ENCODE peak calls at places on chromosomes 3 and 15, in four cellular contexts. F, M, Q and C are unnamed samples. For H3K4me1 and H3K9me3, the result is how much of the 10 kb centered on the place peaks cover.

GRCh38 chr3:70999730-71000129 is 583.8 kb downstream of the FOXP1 start:
- DNase-seq in F (no peak), M (no peak), Q (no peak), C (no peak)

GRCh38 chr15:66707310-66708160 is 5.5 kb downstream of the SMAD6 start:
- DNase-seq in F (no peak), M (no peak), Q (no peak), C (peak)

GRCh38 chr3:41102053-41102556 is 97.2 kb upstream of the CTNNB1 start:
- DNase-seq in F (no peak), M (no peak), Q (no peak), C (no peak)

GRCh38 chr3:58666683-58667082 is at the start of gene FAM3D:
- DNase-seq in F (peak), M (no peak), Q (no peak), C (peak)

GRCh38 chr3:69855436-69856162 is 116.3 kb downstream of the MITF start:
- DNase-seq in F (no peak), M (no peak), Q (no peak), C (no peak)

GRCh38 chr3:123258811-123259420 is 57.2 kb downstream of the SEC22A start:
- DNase-seq in F (no peak), M (no peak), Q (no peak), C (no peak)

GRCh38 chr15:40323239-40323952 is at the start of gene INAFM2:
- DNase-seq in F (peak), M (peak), Q (peak), C (peak)

GRCh38 chr3:58116985-58117384 is 93.8 kb downstream of the DNASE1L3 start:
- DNase-seq in F (no peak), M (no peak), Q (no peak), C (no peak)

GRCh38 chr3:155233213-155233612 is 60.3 kb downstream of the STRIT1 start:
- DNase-seq in F (peak), M (no peak), Q (no peak), C (no peak)

GRCh38 chr3:138824114-138824506 is 10.6 kb downstream of the PIK3CB start:
- DNase-seq in F (no peak), M (no peak), Q (no peak), C (no peak)

GRCh38 chr3:66149269-66149668 is 71.5 kb upstream of the SLC25A26 start:
- DNase-seq in F (no peak), M (no peak), Q (no peak), C (no peak)

GRCh38 chr15:65008989-65009388 is 19.3 kb upstream of the SPG21 start:
- DNase-seq in F (no peak), M (no peak), Q (no peak), C (no peak)

GRCh38 chr15:64369078-64369607 is 12.1 kb downstream of the PCLAF start:
- DNase-seq in F (no peak), M (no peak), Q (no peak), C (no peak)

GRCh38 chr3:191085091-191085490 is 114.0 kb upstream of the OSTN start:
- DNase-seq in F (no peak), M (no peak), Q (no peak), C (no peak)

GRCh38 chr3:14363379-14363778 is 39.0 kb upstream of the SLC6A6 start:
- DNase-seq in F (no peak), M (no peak), Q (no peak), C (no peak)

GRCh38 chr3:179455954-179456353 is 4.7 kb upstream of the GNB4 start:
- DNase-seq in F (no peak), M (no peak), Q (no peak), C (no peak)

GRCh38 chr3:13842226-13842625 is 37.6 kb downstream of the WNT7A start:
- DNase-seq in F (no peak), M (no peak), Q (no peak), C (no peak)

GRCh38 chr3:69149586-69149985 is 27.2 kb upstream of the LMOD3 start:
- DNase-seq in F (no peak), M (no peak), Q (no peak), C (no peak)

GRCh38 chr15:69092159-69092558 is 68.3 kb upstream of the GLCE start:
- DNase-seq in F (no peak), M (no peak), Q (no peak), C (no peak)

GRCh38 chr15:73930790-73931281 is 4.6 kb downstream of the LOXL1 start:
- DNase-seq in F (no peak), M (no peak), Q (peak), C (no peak)

GRCh38 chr3:10503217-10503796 is 2.1 kb downstream of the ATP2B2 start:
- DNase-seq in F (no peak), M (no peak), Q (no peak), C (no peak)

GRCh38 chr3:81837071-81837593 is 75.7 kb upstream of the GBE1 start:
- DNase-seq in F (no peak), M (no peak), Q (no peak), C (no peak)

GRCh38 chr3:45760878-45761711 is 35.2 kb downstream of the SLC6A20 start:
- DNase-seq in F (peak), M (no peak), Q (no peak), C (no peak)

GRCh38 chr3:52374173-52374572 is 58.1 kb downstream of the DNAH1 start:
- DNase-seq in F (no peak), M (no peak), Q (no peak), C (no peak)

GRCh38 chr15:73704869-73705645 is 20.9 kb downstream of the CD276 start:
- DNase-seq in F (peak), M (peak), Q (peak), C (peak)

GRCh38 chr3:30682434-30683155 is 76.2 kb downstream of the TGFBR2 start:
- DNase-seq in F (no peak), M (no peak), Q (no peak), C (no peak)

GRCh38 chr3:30681276-30682211 is 75.1 kb downstream of the TGFBR2 start:
- DNase-seq in F (peak), M (no peak), Q (no peak), C (peak)

GRCh38 chr3:30685267-30685667 is 78.9 kb downstream of the TGFBR2 start:
- DNase-seq in F (no peak), M (no peak), Q (no peak), C (no peak)

GRCh38 chr3:30684361-30684760 is 78.0 kb downstream of the TGFBR2 start:
- DNase-seq in F (peak), M (no peak), Q (no peak), C (no peak)

GRCh38 chr3:30683769-30684168 is 77.4 kb downstream of the TGFBR2 start:
- DNase-seq in F (no peak), M (no peak), Q (no peak), C (no peak)
- H3K4me1 ChIP-seq in F (half or more), M (half or more), Q (half or more), C (under half)

DNA sequence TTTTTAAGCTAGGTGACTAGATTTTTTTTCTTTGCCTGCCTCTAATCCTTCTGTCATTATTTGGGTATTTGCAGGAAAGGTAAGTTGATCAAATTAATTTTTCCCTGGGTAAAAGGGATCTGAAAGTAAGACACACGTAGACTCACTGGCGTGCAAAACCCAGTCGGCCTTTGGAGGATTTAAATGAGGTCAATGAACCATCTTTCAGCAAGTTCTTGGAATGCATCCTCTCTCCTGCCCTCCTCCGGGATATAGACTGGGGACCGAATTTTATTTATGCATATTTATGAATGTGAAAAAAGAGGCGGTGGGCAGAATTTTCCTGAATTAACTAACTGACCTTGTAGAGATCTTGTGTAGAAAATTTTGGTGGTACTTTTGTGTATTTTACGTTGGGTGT is 2.2 kb downstream of the CADM2 start:
- DNase-seq in F (no peak), M (no peak), Q (no peak), C (no peak)
- H3K4me3 ChIP-seq in F (no peak), M (no peak), Q (no peak), C (no peak)

GRCh38 chr3:38115645-38116427 is 21.1 kb downstream of the ACAA1 start:
- DNase-seq in F (no peak), M (no peak), Q (no peak), C (peak)

GRCh38 chr3:38114875-38115644 is 21.9 kb downstream of the ACAA1 start:
- DNase-seq in F (no peak), M (no peak), Q (no peak), C (no peak)

GRCh38 chr3:38117163-38117716 is 19.7 kb downstream of the ACAA1 start:
- DNase-seq in F (peak), M (no peak), Q (peak), C (peak)

GRCh38 chr3:38117748-38118420 is 19.0 kb downstream of the ACAA1 start:
- DNase-seq in F (peak), M (peak), Q (peak), C (peak)

DNA sequence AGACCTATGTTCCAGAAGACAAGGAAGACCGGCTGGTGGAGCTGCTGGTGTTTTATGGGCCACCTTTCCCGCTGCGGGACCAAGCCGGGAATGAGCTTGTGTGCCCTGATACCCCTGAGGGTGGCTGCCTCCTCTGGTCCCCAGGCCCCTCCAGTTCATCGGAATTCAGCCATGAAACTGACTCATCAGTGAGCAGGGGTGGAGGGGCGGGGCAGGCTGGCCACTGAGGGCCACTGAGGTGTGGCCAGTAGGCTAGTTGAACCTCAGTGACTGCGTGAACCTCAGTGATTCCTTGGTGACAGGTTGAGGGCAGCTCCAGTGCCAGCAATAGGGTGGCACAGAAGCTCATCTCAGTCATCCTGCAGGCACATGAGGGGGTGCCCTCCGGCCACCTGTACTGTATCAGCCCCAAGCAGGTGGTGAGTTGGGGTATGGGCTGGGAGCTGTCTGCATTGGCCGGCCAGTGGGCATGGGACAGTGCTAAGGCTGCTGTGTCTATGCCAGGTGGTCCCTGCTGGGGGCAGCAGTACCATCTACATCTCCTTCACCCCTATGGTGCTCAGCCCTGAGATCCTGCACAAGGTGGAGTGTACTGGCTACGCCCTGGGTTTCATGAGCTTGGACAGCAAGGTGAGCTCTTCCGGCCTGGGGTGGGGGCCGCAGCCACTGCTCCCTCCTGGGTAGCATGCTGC is 20.3 kb downstream of the ACAA1 start:
- DNase-seq in F (no peak), M (no peak), Q (peak), C (no peak)
- H3K9me3 ChIP-seq in F (under half), M (under half), Q (under half), C (under half)

GRCh38 chr3:101939391-101939790 is 90.1 kb downstream of the NFKBIZ start:
- DNase-seq in F (no peak), M (no peak), Q (no peak), C (no peak)
- H3K4me1 ChIP-seq in F (under half), M (half or more), Q (under half), C (under half)

GRCh38 chr15:42092666-42093445 is 1.5 kb downstream of the PLA2G4D start:
- DNase-seq in F (no peak), M (no peak), Q (no peak), C (no peak)
- H3K4me3 ChIP-seq in F (no peak), M (no peak), Q (no peak), C (no peak)

DNA sequence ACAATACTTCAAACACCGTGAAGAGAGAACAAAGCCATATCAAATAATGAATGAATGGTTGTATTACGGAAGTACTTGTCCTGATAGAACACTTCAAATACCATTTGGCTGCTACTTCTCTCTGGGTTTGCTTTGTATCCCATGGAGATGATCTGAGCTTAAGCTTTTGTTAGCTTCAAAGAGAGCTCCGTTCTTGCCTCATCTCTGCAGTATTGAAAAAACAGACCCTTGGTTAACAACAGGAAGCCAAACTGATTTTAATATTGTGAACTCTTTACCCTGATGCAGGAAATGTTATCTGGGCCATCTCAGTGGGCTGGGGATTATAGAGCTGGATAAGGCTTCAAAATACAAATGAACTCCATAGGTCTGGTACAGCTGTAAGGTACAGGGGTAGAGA is 101.0 kb downstream of the CHL1 start:
- DNase-seq in F (no peak), M (no peak), Q (no peak), C (no peak)
- H3K9me3 ChIP-seq in F (under half), M (under half), Q (under half), C (under half)

DNA sequence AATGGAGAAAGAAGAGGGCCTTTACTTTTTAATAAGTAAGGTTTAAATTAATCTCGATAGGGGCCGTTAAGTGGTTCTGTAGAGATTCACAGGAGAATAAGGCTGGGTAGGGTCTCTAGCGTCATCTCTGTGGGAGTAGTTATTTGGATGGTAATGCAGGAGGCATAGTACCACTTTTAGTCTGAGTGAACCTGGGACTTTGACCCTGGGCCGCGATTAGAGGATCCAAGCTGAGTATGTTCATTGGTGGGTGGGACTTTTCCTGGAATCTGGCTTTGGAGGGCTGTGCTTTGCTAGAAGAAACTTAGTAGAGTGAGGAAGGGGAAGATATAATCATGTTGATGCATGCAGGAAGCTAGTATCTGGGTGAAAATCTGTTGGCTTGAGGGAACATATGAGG is 4.0 kb downstream of the LPP start:
- DNase-seq in F (no peak), M (no peak), Q (no peak), C (peak)
- H3K4me1 ChIP-seq in F (half or more), M (under half), Q (half or more), C (half or more)